ENCODE peak calls at places on chromosomes 12 and 14, in four cellular contexts. A, I, T and B are unnamed samples.

GRCh38 chr14:67955241-67955640 is 135.7 kb downstream of the RAD51B start:
- DNase-seq in A (no peak), I (no peak), T (no peak), B (no peak)

GRCh38 chr12:126874427-126875026 is 1392.4 kb upstream of the TMEM132C start:
- DNase-seq in A (peak), I (peak), T (peak), B (peak)

GRCh38 chr14:78917462-78917861 is 747.3 kb downstream of the NRXN3 start:
- DNase-seq in A (no peak), I (no peak), T (no peak), B (no peak)

GRCh38 chr12:116244001-116244400 is 33.5 kb downstream of the MED13L start:
- DNase-seq in A (no peak), I (no peak), T (peak), B (no peak)

GRCh38 chr12:3797649-3798048 is 44.7 kb upstream of the CRACR2A start:
- DNase-seq in A (no peak), I (no peak), T (peak), B (no peak)

GRCh38 chr12:38488866-38489265 is 172.3 kb downstream of the ALG10B start:
- DNase-seq in A (no peak), I (no peak), T (no peak), B (no peak)

GRCh38 chr12:39538679-39539104 is 80.9 kb downstream of the ABCD2 start:
- DNase-seq in A (no peak), I (peak), T (no peak), B (no peak)

GRCh38 chr12:124915249-124916236 is 1.1 kb upstream of the UBC start:
- DNase-seq in A (no peak), I (peak), T (peak), B (peak)

GRCh38 chr12:68646484-68646883 is 35.8 kb downstream of the RAP1B start:
- DNase-seq in A (no peak), I (no peak), T (no peak), B (no peak)

GRCh38 chr12:117047810-117048584 is 51.2 kb downstream of the TESC start:
- DNase-seq in A (no peak), I (peak), T (peak), B (no peak)

GRCh38 chr14:99891900-99892299 is 98.7 kb downstream of the EML1 start:
- DNase-seq in A (no peak), I (no peak), T (no peak), B (no peak)

GRCh38 chr14:92986254-92987147 is 63.6 kb downstream of the CHGA start:
- DNase-seq in A (no peak), I (peak), T (peak), B (peak)

GRCh38 chr14:54299393-54300363 is 97.1 kb upstream of the CDKN3 start:
- DNase-seq in A (no peak), I (peak), T (peak), B (no peak)

GRCh38 chr12:122422769-122423257 is 344 bp upstream of the CLIP1 start:
- DNase-seq in A (no peak), I (peak), T (peak), B (peak)

GRCh38 chr12:116898675-116899074 is 12.1 kb upstream of the FBXW8 start:
- DNase-seq in A (no peak), I (no peak), T (no peak), B (no peak)

GRCh38 chr14:20415723-20416622 is 2.7 kb upstream of the TEP1 start:
- DNase-seq in A (no peak), I (no peak), T (peak), B (peak)

GRCh38 chr14:61459229-61459628 is 137.8 kb downstream of the PRKCH start:
- DNase-seq in A (no peak), I (no peak), T (no peak), B (no peak)

GRCh38 chr12:53234236-53234635 is 2.2 kb upstream of the RARG start:
- DNase-seq in A (no peak), I (peak), T (no peak), B (no peak)